ENCODE peak calls at places on chromosomes 13 and 19, in ten cellular contexts. D, R, H, W, X, S, N, A, V and E are unnamed samples.

GRCh38 chr19:5914946-5915781 is 1.1 kb downstream of the CAPS start:
- DNase-seq in D (no peak), R (no peak), H (no peak), W (no peak), X (no peak), S (no peak), N (no peak), A (no peak), V (no peak), E (no peak)

GRCh38 chr19:19033426-19034203 is at the start of the genes ARMC6 and SUGP2:
- DNase-seq in D (peak; percentile 85), R (peak; percentile 88), H (peak; percentile 78), W (peak; percentile 92), X (peak; percentile 90), S (peak; percentile 94), N (peak; percentile 77), A (peak; percentile 88), V (peak; percentile 89), E (peak; percentile 89)

GRCh38 chr19:2449019-2449418 is 7.7 kb downstream of the LMNB2 start:
- DNase-seq in D (no peak), R (no peak), H (no peak), W (no peak), X (no peak), S (no peak), N (peak; percentile 72), A (no peak), V (no peak), E (no peak)

GRCh38 chr19:34365463-34366401 is 736 bp downstream of the GPI start:
- DNase-seq in D (no peak), R (peak; percentile 55), H (peak; percentile 69), W (no peak), X (peak; percentile 26), S (peak; percentile 21), N (peak; percentile 32), A (no peak), V (no peak), E (peak; percentile 79)

GRCh38 chr13:110869805-110870706 is 44.8 kb downstream of the ANKRD10 start:
- DNase-seq in D (no peak), R (peak; percentile 48), H (peak; percentile 54), W (peak; percentile 76), X (peak; percentile 29), S (peak; percentile 95), N (peak; percentile 98), A (no peak), V (peak; percentile 96), E (peak; percentile 59)

GRCh38 chr19:1177322-1178114 is 3.5 kb upstream of the SBNO2 start:
- DNase-seq in D (no peak), R (no peak), H (no peak), W (no peak), X (no peak), S (peak; percentile 63), N (peak; percentile 98), A (no peak), V (peak; percentile 55), E (no peak)

GRCh38 chr19:28475525-28475924 is 737.4 kb downstream of the UQCRFS1 start:
- DNase-seq in D (no peak), R (no peak), H (no peak), W (no peak), X (no peak), S (no peak), N (peak; percentile 12), A (no peak), V (no peak), E (no peak)

GRCh38 chr13:68736961-68737360 is 1370.7 kb upstream of the ATXN8OS start:
- DNase-seq in D (no peak), R (no peak), H (no peak), W (no peak), X (no peak), S (no peak), N (no peak), A (no peak), V (no peak), E (no peak)

GRCh38 chr19:35211545-35212230 is 16.9 kb downstream of the FAM187B start:
- DNase-seq in D (peak; percentile 84), R (no peak), H (no peak), W (no peak), X (no peak), S (no peak), N (no peak), A (peak; percentile 92), V (no peak), E (peak; percentile 87)

GRCh38 chr13:39565036-39565949 is 37.7 kb downstream of the LHFPL6 start:
- DNase-seq in D (no peak), R (no peak), H (no peak), W (no peak), X (no peak), S (peak; percentile 54), N (peak; percentile 97), A (no peak), V (no peak), E (no peak)

GRCh38 chr13:31227063-31227462 is 27.3 kb downstream of the B3GLCT start:
- DNase-seq in D (no peak), R (no peak), H (no peak), W (no peak), X (no peak), S (no peak), N (peak; percentile 38), A (no peak), V (no peak), E (no peak)

GRCh38 chr13:104256701-104257100 is 1190.5 kb upstream of the SLC10A2 start:
- DNase-seq in D (no peak), R (no peak), H (peak; percentile 89), W (no peak), X (no peak), S (no peak), N (no peak), A (no peak), V (no peak), E (no peak)